ENCODE peak calls at places on chromosomes 1 and 21, in seven cellular contexts. F is HFFc6, K is T-helper 9 cell, O is A549, U is hippocampal formation, N is neural crest cell, Z is NCI-H1092. I is an unnamed sample.

GRCh38 chr1:154944422-154945159 is 8.1 kb upstream of the PMVK start:
- DNase-seq in F (no peak), K (no peak), O (no peak), U (no peak), N (no peak), Z (no peak), I (no peak)

GRCh38 chr1:59678809-59679228 is 135.9 kb upstream of the HOOK1 start:
- DNase-seq in F (peak), K (no peak), O (peak), U (no peak), N (no peak), Z (no peak), I (no peak)

GRCh38 chr1:28792644-28793121 is 19.3 kb upstream of the OPRD1 start:
- DNase-seq in F (no peak), K (no peak), O (no peak), U (no peak), N (no peak), Z (no peak), I (peak)

GRCh38 chr1:21293537-21294265 is 3.4 kb upstream of the ECE1 start:
- DNase-seq in F (no peak), K (peak), O (no peak), U (no peak), N (no peak), Z (no peak), I (no peak)

GRCh38 chr21:44923481-44924084 is 2.9 kb upstream of the ITGB2 start:
- DNase-seq in F (no peak), K (no peak), O (no peak), U (no peak), N (no peak), Z (no peak), I (no peak)

GRCh38 chr1:68119445-68119844 is 69.0 kb upstream of the DIRAS3 start:
- DNase-seq in F (no peak), K (no peak), O (no peak), U (no peak), N (no peak), Z (no peak), I (peak)

GRCh38 chr1:230858918-230859819 is 9.2 kb downstream of the C1orf198 start:
- DNase-seq in F (peak), K (no peak), O (no peak), U (peak), N (peak), Z (no peak), I (no peak)

GRCh38 chr1:41980872-41981653 is 62.3 kb upstream of the HIVEP3 start:
- DNase-seq in F (no peak), K (no peak), O (no peak), U (no peak), N (no peak), Z (no peak), I (no peak)

GRCh38 chr21:20999567-21000169 is 1.5 kb downstream of the NCAM2 start:
- DNase-seq in F (peak), K (no peak), O (peak), U (peak), N (peak), Z (peak), I (peak)

GRCh38 chr1:217630711-217631591 is at the start of the genes GPATCH2 and SPATA17:
- DNase-seq in F (peak), K (peak), O (peak), U (peak), N (peak), Z (peak), I (peak)

GRCh38 chr1:223730471-223730870 is 18.1 kb downstream of the CAPN2 start:
- DNase-seq in F (no peak), K (no peak), O (no peak), U (no peak), N (no peak), Z (no peak), I (no peak)

GRCh38 chr1:159838715-159839114 is 12.0 kb downstream of the SLAMF8 start:
- DNase-seq in F (no peak), K (no peak), O (no peak), U (no peak), N (no peak), Z (no peak), I (no peak)

GRCh38 chr1:219753901-219754300 is 141.0 kb upstream of the ZC3H11B start:
- DNase-seq in F (no peak), K (no peak), O (no peak), U (no peak), N (no peak), Z (no peak), I (no peak)

GRCh38 chr21:44869860-44870747 is 3.4 kb downstream of the PTTG1IP start:
- DNase-seq in F (peak), K (no peak), O (peak), U (no peak), N (no peak), Z (no peak), I (peak)

GRCh38 chr1:175514309-175515001 is 228.9 kb downstream of the TNR start:
- DNase-seq in F (no peak), K (no peak), O (no peak), U (no peak), N (no peak), Z (no peak), I (no peak)

GRCh38 chr1:164706596-164706995 is 147.6 kb downstream of the PBX1 start:
- DNase-seq in F (peak), K (no peak), O (no peak), U (no peak), N (no peak), Z (no peak), I (no peak)

GRCh38 chr1:154862927-154863701 is 7.0 kb downstream of the KCNN3 start:
- DNase-seq in F (no peak), K (no peak), O (no peak), U (no peak), N (no peak), Z (no peak), I (peak)

GRCh38 chr1:24822887-24823286 is 77.6 kb downstream of the CLIC4 start:
- DNase-seq in F (no peak), K (no peak), O (no peak), U (no peak), N (no peak), Z (no peak), I (no peak)

GRCh38 chr1:109610609-109611307 is 8.7 kb downstream of the GNAT2 start:
- DNase-seq in F (no peak), K (no peak), O (no peak), U (no peak), N (no peak), Z (no peak), I (peak)

GRCh38 chr1:183227963-183228649 is 42.0 kb downstream of the LAMC2 start:
- DNase-seq in F (peak), K (no peak), O (peak), U (no peak), N (peak), Z (no peak), I (peak)

GRCh38 chr1:155989242-155989991 is 11.1 kb upstream of the ARHGEF2 start:
- DNase-seq in F (peak), K (peak), O (peak), U (peak), N (peak), Z (peak), I (peak)

GRCh38 chr1:207316622-207317510 is 4.6 kb upstream of the CD55 start:
- DNase-seq in F (no peak), K (no peak), O (no peak), U (no peak), N (no peak), Z (no peak), I (peak)

GRCh38 chr1:213327318-213327667 is 276.3 kb downstream of the RPS6KC1 start:
- DNase-seq in F (peak), K (no peak), O (peak), U (no peak), N (no peak), Z (no peak), I (no peak)

GRCh38 chr1:195939844-195940243 is 668.4 kb downstream of the KCNT2 start:
- DNase-seq in F (no peak), K (no peak), O (peak), U (no peak), N (no peak), Z (no peak), I (peak)

GRCh38 chr21:15688809-15689208 is 41.0 kb upstream of the USP25 start:
- DNase-seq in F (peak), K (no peak), O (no peak), U (no peak), N (no peak), Z (no peak), I (no peak)

GRCh38 chr1:79004916-79005315 is 1.6 kb downstream of the ADGRL4 start:
- DNase-seq in F (no peak), K (no peak), O (no peak), U (no peak), N (no peak), Z (no peak), I (no peak)

GRCh38 chr21:30831194-30831765 is 1.7 kb upstream of the KRTAP7-1 start:
- DNase-seq in F (no peak), K (peak), O (peak), U (no peak), N (peak), Z (no peak), I (peak)

GRCh38 chr1:86155061-86155806 is 1.3 kb downstream of the COL24A1 start:
- DNase-seq in F (no peak), K (no peak), O (no peak), U (no peak), N (peak), Z (no peak), I (peak)

I was measured in endodermal cell.